ENCODE peak calls at places on chromosome 5, in four cellular contexts. B, Y, F and D are unnamed samples.

GRCh38 chr5:538801-539468 is 14.7 kb upstream of the SLC9A3 start:
- DNase-seq in Y (no peak), F (no peak), B (peak; percentile 39), D (no peak)

GRCh38 chr5:127447822-127448221 is 69.6 kb upstream of the PRRC1 start:
- DNase-seq in B (no peak), Y (peak; percentile 8), F (no peak), D (peak; percentile 24)

GRCh38 chr5:54601832-54602231 is 84.3 kb downstream of the SNX18 start:
- DNase-seq in F (no peak), Y (no peak), B (no peak), D (no peak)

GRCh38 chr5:132677191-132677590 is 3.4 kb downstream of the IL4 start:
- DNase-seq in Y (peak; percentile 93), F (no peak), B (peak; percentile 54), D (peak; percentile 98)

GRCh38 chr5:5592541-5592940 is 170.1 kb downstream of the ICE1 start:
- DNase-seq in Y (no peak), B (no peak), F (no peak), D (no peak)

GRCh38 chr5:165328856-165329255 is 1823.4 kb downstream of the MAT2B start:
- DNase-seq in F (no peak), Y (peak; percentile 44), B (no peak), D (no peak)

GRCh38 chr5:139482050-139482889 is at the start of gene STING1:
- DNase-seq in F (no peak), Y (peak; percentile 97), B (peak; percentile 94), D (peak; percentile 98)

GRCh38 chr5:60997721-60998120 is 52.7 kb downstream of the NDUFAF2 start:
- DNase-seq in B (no peak), Y (no peak), F (no peak), D (no peak)

GRCh38 chr5:173925449-173926071 is 37.4 kb downstream of the CPEB4 start:
- DNase-seq in F (no peak), B (no peak), Y (peak; percentile 46), D (peak; percentile 46)

GRCh38 chr5:149719666-149720065 is 10.4 kb upstream of the PPARGC1B start:
- DNase-seq in F (no peak), B (no peak), Y (no peak), D (peak; percentile 39)

GRCh38 chr5:149497357-149497756 is 53.9 kb downstream of the CSNK1A1 start:
- DNase-seq in Y (peak; percentile 88), F (no peak), B (no peak), D (peak; percentile 80)

GRCh38 chr5:133439859-133440258 is 172.5 kb downstream of the FSTL4 start:
- DNase-seq in Y (no peak), F (no peak), B (no peak), D (no peak)

GRCh38 chr5:1103505-1104326 is 8.1 kb downstream of the SLC12A7 start:
- DNase-seq in Y (no peak), B (peak; percentile 80), F (no peak), D (no peak)

GRCh38 chr5:15234366-15234765 is 265.6 kb upstream of the FBXL7 start:
- DNase-seq in B (no peak), F (no peak), Y (no peak), D (no peak)

GRCh38 chr5:124908603-124909451 is 162.4 kb upstream of the ZNF608 start:
- DNase-seq in F (no peak), Y (no peak), B (no peak), D (no peak)

GRCh38 chr5:67941750-67942450 is 273.7 kb upstream of the PIK3R1 start:
- DNase-seq in F (no peak), Y (peak; percentile 42), B (no peak), D (no peak)

GRCh38 chr5:134394932-134395331 is 16.7 kb downstream of the CDKN2AIPNL start:
- DNase-seq in Y (no peak), F (no peak), B (no peak), D (no peak)

GRCh38 chr5:154042751-154043150 is 4.0 kb downstream of the MFAP3 start:
- DNase-seq in Y (no peak), B (no peak), F (no peak), D (no peak)

GRCh38 chr5:76874088-76874581 is 24.3 kb downstream of the S100Z start:
- DNase-seq in F (no peak), B (no peak), Y (no peak), D (no peak)

GRCh38 chr5:3852154-3852930 is 256.7 kb downstream of the IRX1 start:
- DNase-seq in Y (no peak), B (no peak), F (no peak), D (no peak)

GRCh38 chr5:129511291-129511690 is 51.2 kb downstream of the ADAMTS19 start:
- DNase-seq in B (no peak), Y (peak; percentile 49), F (no peak), D (no peak)